ENCODE peak calls at places on chromosomes 16 and 17, in eight cellular contexts. D, S, G, I, U, K, M and Y are unnamed samples. For H3K4me1, the result is how much of the 10 kb centered on the place peaks cover.

GRCh38 chr17:32609085-32609484 is 122.3 kb downstream of the CDK5R1 start:
- DNase-seq in D (no peak), S (peak), G (peak), I (peak), U (peak), K (no peak), M (peak), Y (peak)

GRCh38 chr17:47604268-47604927 is 45.3 kb upstream of the KPNB1 start:
- DNase-seq in D (no peak), S (no peak), G (peak), I (no peak), U (peak), K (no peak), M (peak), Y (no peak)

GRCh38 chr16:57384248-57385070 is 12.2 kb downstream of the CX3CL1 start:
- DNase-seq in D (no peak), S (no peak), G (no peak), I (no peak), U (no peak), K (no peak), M (no peak), Y (peak)

GRCh38 chr16:79651363-79651762 is 50.8 kb upstream of the MAF start:
- DNase-seq in D (no peak), S (peak), G (peak), I (no peak), U (no peak), K (peak), M (peak), Y (no peak)

GRCh38 chr17:39099686-39100293 is 51.6 kb downstream of the PLXDC1 start:
- DNase-seq in D (no peak), S (peak), G (peak), I (no peak), U (peak), K (no peak), M (peak), Y (no peak)

GRCh38 chr16:27355610-27356009 is 41.8 kb downstream of the IL4R start:
- DNase-seq in D (peak), S (peak), G (peak), I (peak), U (no peak), K (peak), M (peak), Y (peak)

GRCh38 chr16:19912445-19913305 is 28.0 kb upstream of the GPRC5B start:
- DNase-seq in D (no peak), S (no peak), G (no peak), I (no peak), U (no peak), K (no peak), M (peak), Y (no peak)

GRCh38 chr16:14562691-14563491 is 67.2 kb downstream of the PARN start:
- DNase-seq in D (no peak), S (no peak), G (peak), I (no peak), U (no peak), K (peak), M (peak), Y (peak)

GRCh38 chr16:65876200-65876498 is 490.3 kb upstream of the CDH5 start:
- DNase-seq in D (no peak), S (no peak), G (no peak), I (no peak), U (no peak), K (no peak), M (no peak), Y (no peak)

GRCh38 chr16:90061437-90061836 is 15.7 kb downstream of the PRDM7 start:
- DNase-seq in D (no peak), S (no peak), G (no peak), I (no peak), U (no peak), K (no peak), M (no peak), Y (no peak)

GRCh38 chr17:5819921-5820685 is 235.8 kb upstream of the NLRP1 start:
- DNase-seq in D (peak), S (no peak), G (no peak), I (no peak), U (no peak), K (no peak), M (no peak), Y (peak)

GRCh38 chr17:73138541-73139138 is 26.2 kb upstream of the SSTR2 start:
- DNase-seq in D (no peak), S (peak), G (no peak), I (no peak), U (peak), K (no peak), M (no peak), Y (no peak)

GRCh38 chr16:75070055-75070841 is 46.3 kb downstream of the LDHD start:
- DNase-seq in D (no peak), S (peak), G (peak), I (no peak), U (peak), K (no peak), M (peak), Y (peak)

GRCh38 chr16:24936151-24936550 is 79.0 kb downstream of the ARHGAP17 start:
- DNase-seq in D (no peak), S (no peak), G (no peak), I (no peak), U (no peak), K (no peak), M (no peak), Y (no peak)

GRCh38 chr17:80049986-80050385 is 13.5 kb downstream of the CCDC40 start:
- DNase-seq in D (no peak), S (no peak), G (no peak), I (no peak), U (no peak), K (no peak), M (no peak), Y (no peak)

GRCh38 chr17:75346906-75347305 is 57.7 kb upstream of the SLC25A19 start:
- DNase-seq in D (peak), S (no peak), G (no peak), I (no peak), U (no peak), K (no peak), M (peak), Y (no peak)

GRCh38 chr16:88432174-88432573 is 20.9 kb upstream of the ZFPM1 start:
- DNase-seq in D (no peak), S (no peak), G (no peak), I (no peak), U (no peak), K (no peak), M (no peak), Y (no peak)

GRCh38 chr16:70429888-70430666 is 8.8 kb downstream of the ST3GAL2 start:
- DNase-seq in D (no peak), S (no peak), G (no peak), I (no peak), U (peak), K (no peak), M (no peak), Y (peak)

GRCh38 chr16:70427786-70428177 is 11.1 kb downstream of the ST3GAL2 start:
- DNase-seq in D (no peak), S (no peak), G (no peak), I (no peak), U (no peak), K (no peak), M (no peak), Y (no peak)

GRCh38 chr16:70432304-70432799 is 6.5 kb downstream of the ST3GAL2 start:
- DNase-seq in D (no peak), S (no peak), G (no peak), I (no peak), U (no peak), K (no peak), M (no peak), Y (no peak)

GRCh38 chr16:70430667-70431536 is 8.0 kb downstream of the ST3GAL2 start:
- DNase-seq in D (peak), S (no peak), G (peak), I (peak), U (no peak), K (no peak), M (no peak), Y (peak)

DNA sequence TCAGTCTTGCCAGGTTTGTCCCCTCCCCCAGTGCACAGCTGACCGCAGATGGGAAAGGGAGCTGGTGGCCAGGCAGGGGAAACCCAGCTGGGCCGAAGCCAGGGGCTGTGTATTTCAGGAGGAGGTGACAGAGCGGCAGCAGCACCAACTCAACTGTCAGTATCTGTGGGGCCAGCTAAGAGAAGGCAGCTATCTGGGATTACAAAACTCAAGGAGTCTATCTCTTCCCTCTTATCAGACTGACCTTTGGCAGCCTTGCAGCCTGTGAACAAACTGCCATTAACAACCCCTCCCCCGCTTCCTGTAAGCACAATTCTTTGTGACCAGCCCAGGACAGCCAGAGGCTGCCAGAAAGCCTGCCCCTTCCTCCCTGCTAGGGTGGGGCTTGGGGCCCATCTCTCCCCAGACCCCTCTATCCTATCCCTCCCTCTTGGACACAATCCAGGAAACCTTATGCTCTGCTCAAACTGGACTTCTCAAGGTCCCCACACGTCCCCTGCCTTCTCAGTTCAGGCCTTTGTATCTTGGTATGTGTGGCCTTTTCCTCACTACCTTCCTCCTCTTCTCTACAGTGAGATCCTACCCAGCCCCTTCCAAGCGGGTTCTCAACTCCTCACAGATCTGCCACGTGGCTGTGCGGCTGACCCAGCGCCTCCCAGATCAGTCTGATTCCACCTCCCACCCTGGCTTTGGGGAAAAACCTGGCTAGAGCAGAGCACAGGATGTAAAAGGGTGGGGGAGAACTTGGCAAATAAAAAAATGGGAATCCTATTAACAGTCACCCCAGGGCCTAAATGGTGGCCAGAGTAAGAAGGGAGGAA is 10.5 kb downstream of the ST3GAL2 start:
- DNase-seq in D (peak), S (peak), G (peak), I (peak), U (peak), K (peak), M (peak), Y (peak)
- H3K4me1 ChIP-seq in D (under half), S (half or more), G (half or more), I (half or more), U (under half), K (under half), M (under half), Y (half or more)

DNA sequence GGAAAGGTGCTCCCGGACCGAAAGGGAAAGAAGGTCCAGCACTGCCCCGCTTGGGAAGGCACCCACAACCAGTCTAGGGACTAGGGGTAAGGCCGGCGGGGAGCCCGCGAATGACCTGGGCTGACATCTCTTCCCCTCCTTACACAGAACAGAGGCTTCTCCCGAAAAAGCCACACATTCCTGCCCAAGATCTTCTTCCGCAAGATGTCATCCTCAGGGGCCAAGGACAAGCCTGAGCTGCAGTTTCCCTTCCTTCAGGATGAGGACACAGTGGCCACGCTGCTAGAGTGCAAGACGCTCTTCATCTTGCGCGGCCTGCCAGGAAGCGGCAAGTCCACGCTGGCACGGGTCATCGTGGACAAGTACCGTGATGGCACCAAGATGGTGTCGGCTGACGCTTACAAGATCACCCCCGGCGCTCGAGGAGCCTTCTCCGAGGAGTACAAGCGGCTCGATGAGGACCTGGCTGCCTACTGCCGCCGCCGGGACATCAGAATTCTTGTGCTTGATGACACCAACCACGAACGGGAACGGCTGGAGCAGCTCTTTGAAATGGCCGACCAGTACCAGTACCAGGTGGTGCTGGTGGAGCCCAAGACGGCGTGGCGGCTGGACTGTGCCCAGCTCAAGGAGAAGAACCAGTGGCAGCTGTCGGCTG is 1.5 kb downstream of the CNP start:
- DNase-seq in D (no peak), S (no peak), G (no peak), I (peak), U (no peak), K (no peak), M (no peak), Y (no peak)
- H3K4me1 ChIP-seq in D (under half), S (under half), G (under half), I (under half), U (under half), K (under half), M (under half), Y (under half)

GRCh38 chr16:81803332-81803731 is 24.2 kb downstream of the PLCG2 start:
- DNase-seq in D (no peak), S (no peak), G (no peak), I (no peak), U (no peak), K (no peak), M (no peak), Y (no peak)
- H3K4me1 ChIP-seq in D (under half), S (under half), G (under half), I (half or more), U (under half), K (under half), M (under half), Y (under half)

GRCh38 chr17:59223813-59224212 is 3.5 kb downstream of the GDPD1 start:
- DNase-seq in D (no peak), S (no peak), G (no peak), I (no peak), U (no peak), K (no peak), M (no peak), Y (no peak)
- H3K4me1 ChIP-seq in D (under half), S (under half), G (under half), I (under half), U (under half), K (under half), M (under half), Y (under half)